ENCODE peak calls at places on chromosome 21, in ten cellular contexts. C, Y, S, Z, B, X, L, V, U and G are unnamed samples.
A peak's percentile ranks its signal among the peaks of the same experiment; 100 is the strongest.

GRCh38 chr21:43361127-43361492 is 65.8 kb downstream of the SIK1 start:
- DNase-seq in X (peak; percentile 95), Y (no peak), Z (no peak), S (no peak), V (no peak), C (peak; percentile 38), B (no peak), L (no peak), U (peak; percentile 69), G (no peak)

GRCh38 chr21:25183577-25183976 is 423.7 kb downstream of the MRPL39 start:
- DNase-seq in S (no peak), Y (no peak), U (no peak), B (no peak), Z (no peak), V (no peak), C (no peak), X (no peak), L (no peak), G (no peak)

GRCh38 chr21:14259669-14260458 is 43.9 kb downstream of the RBM11 start:
- DNase-seq in X (peak; percentile 18), B (no peak), C (peak; percentile 33), S (no peak), V (no peak), L (peak; percentile 33), U (peak; percentile 46), Z (peak; percentile 69), Y (no peak), G (no peak)

GRCh38 chr21:42012763-42013329 is 2.7 kb upstream of the ZBTB21 start:
- DNase-seq in S (no peak), L (no peak), Y (no peak), U (no peak), V (no peak), X (no peak), C (no peak), Z (no peak), B (no peak), G (no peak)

GRCh38 chr21:37915941-37916794 is at the start of gene KCNJ6:
- DNase-seq in S (peak; percentile 74), U (no peak), X (no peak), V (no peak), C (no peak), L (no peak), Y (no peak), Z (peak; percentile 94), B (peak; percentile 89), G (no peak)

GRCh38 chr21:33937931-33938339 is 22.3 kb upstream of the ATP5PO start:
- DNase-seq in Y (no peak), C (no peak), S (no peak), X (no peak), L (no peak), V (no peak), B (no peak), Z (no peak), U (no peak), G (no peak)

GRCh38 chr21:42781150-42781980 is 98.0 kb downstream of the WDR4 start:
- DNase-seq in Y (no peak), C (no peak), L (no peak), B (peak; percentile 47), U (no peak), X (no peak), V (no peak), S (no peak), Z (peak; percentile 49), G (no peak)

GRCh38 chr21:25639167-25639921 is at the start of gene JAM2:
- DNase-seq in L (no peak), X (peak; percentile 46), Z (peak; percentile 75), V (no peak), Y (no peak), U (peak; percentile 56), C (no peak), S (peak; percentile 59), B (peak; percentile 41), G (peak; percentile 55)

GRCh38 chr21:28099296-28099695 is 893.4 kb downstream of the LTN1 start:
- DNase-seq in U (no peak), X (no peak), C (no peak), Z (no peak), L (no peak), V (no peak), S (no peak), B (no peak), Y (no peak), G (no peak)

GRCh38 chr21:30994917-30995316 is 43.4 kb downstream of the KRTAP19-8 start:
- DNase-seq in C (no peak), V (no peak), X (no peak), U (no peak), Y (no peak), L (no peak), Z (no peak), S (no peak), B (no peak), G (no peak)

GRCh38 chr21:18493420-18493819 is 89.8 kb upstream of the TMPRSS15 start:
- DNase-seq in L (no peak), B (no peak), Y (no peak), U (no peak), X (no peak), S (no peak), C (no peak), Z (no peak), V (no peak), G (no peak)

GRCh38 chr21:41149199-41149598 is 18.8 kb upstream of the BACE2 start:
- DNase-seq in B (no peak), L (no peak), C (no peak), Z (no peak), V (no peak), Y (no peak), X (no peak), S (no peak), U (no peak), G (no peak)

GRCh38 chr21:36388835-36389234 is 3.6 kb downstream of the CHAF1B start:
- DNase-seq in Y (peak; percentile 30), Z (peak; percentile 65), B (no peak), V (no peak), U (no peak), C (no peak), X (no peak), S (peak; percentile 68), L (no peak), G (no peak)
- TF ChIP-seq CTCF in Y (no peak), Z (peak; percentile 30), B (no peak), V (no peak), U (no peak), C (peak; percentile 29), X (no peak), S (no peak), L (no peak), G (no peak)

GRCh38 chr21:32648165-32648564 is 36.0 kb upstream of the CFAP298 start:
- DNase-seq in C (no peak), Z (no peak), U (no peak), L (no peak), Y (no peak), V (no peak), B (no peak), S (no peak), X (no peak), G (no peak)

GRCh38 chr21:32658524-32658923 is 46.3 kb upstream of the CFAP298 start:
- DNase-seq in U (no peak), Y (no peak), X (no peak), S (no peak), Z (no peak), C (no peak), B (no peak), V (no peak), L (no peak), G (no peak)

DNA sequence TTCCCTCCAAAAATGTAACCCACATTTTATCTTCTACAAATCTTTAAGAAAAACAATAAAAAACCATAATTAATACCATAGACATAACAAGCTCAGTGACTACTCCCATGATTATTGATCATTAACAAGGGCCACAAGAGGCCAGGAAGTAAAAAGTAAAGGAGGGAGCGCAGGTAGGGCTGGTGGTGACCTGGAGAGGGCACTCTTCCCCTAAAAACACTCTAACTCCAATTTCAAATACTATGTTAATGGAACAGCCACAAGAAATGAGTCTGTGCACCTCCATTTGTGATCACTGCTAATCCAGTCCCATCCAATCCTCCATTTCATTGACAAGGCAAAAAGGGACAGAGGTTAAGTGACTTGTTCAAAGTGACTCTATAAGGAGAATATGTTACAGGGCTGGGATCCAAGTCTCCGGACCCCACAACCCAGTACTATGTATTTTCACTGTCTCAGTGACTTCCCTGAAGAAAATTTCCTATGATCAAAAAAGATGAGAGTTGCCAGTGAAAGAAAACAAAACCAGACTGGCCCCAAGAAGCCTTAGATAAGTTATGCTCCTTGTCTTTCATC is 41.2 kb upstream of the CFAP298 start:
- DNase-seq in B (peak; percentile 21), S (no peak), C (no peak), X (peak; percentile 56), Z (peak; percentile 43), V (no peak), L (no peak), Y (no peak), U (peak; percentile 37), G (no peak)
- TF ChIP-seq CTCF in B (peak; percentile 42), S (peak; percentile 42), C (peak; percentile 73), X (peak; percentile 89), Z (peak; percentile 81), V (peak; percentile 62), L (peak; percentile 67), Y (no peak), U (peak; percentile 91), G (no peak)

GRCh38 chr21:45496968-45497845 is 45.0 kb downstream of the SLC19A1 start:
- DNase-seq in V (no peak), C (no peak), S (peak; percentile 32), U (no peak), X (no peak), Z (no peak), Y (no peak), B (no peak), L (no peak), G (no peak)
- TF ChIP-seq CTCF in V (no peak), C (peak; percentile 25), S (no peak), U (no peak), X (no peak), Z (no peak), Y (no peak), B (no peak), L (no peak), G (no peak)

GRCh38 chr21:32727728-32728454 is at the start of gene SYNJ1:
- DNase-seq in Z (peak; percentile 97), B (peak; percentile 97), U (peak; percentile 93), X (peak; percentile 98), L (peak; percentile 59), V (peak; percentile 86), Y (peak; percentile 95), C (peak; percentile 93), S (peak; percentile 97), G (peak; percentile 94)

GRCh38 chr21:32727478-32727727 is 410 bp downstream of the SYNJ1 start:
- DNase-seq in C (no peak), L (no peak), Z (no peak), S (peak; percentile 51), Y (no peak), U (no peak), V (no peak), X (no peak), B (no peak), G (no peak)

GRCh38 chr21:32728455-32729237 is 833 bp upstream of the SYNJ1 start:
- DNase-seq in X (peak; percentile 22), U (no peak), Y (no peak), S (no peak), L (no peak), V (no peak), Z (no peak), C (no peak), B (no peak), G (no peak)

GRCh38 chr21:32732544-32732943 is 4.7 kb upstream of the SYNJ1 start:
- DNase-seq in L (no peak), X (no peak), U (no peak), Z (no peak), B (no peak), C (no peak), Y (no peak), V (no peak), S (no peak), G (no peak)

GRCh38 chr21:32726742-32727477 is 903 bp downstream of the SYNJ1 start:
- DNase-seq in X (peak; percentile 35), C (no peak), V (no peak), B (peak; percentile 33), U (peak; percentile 21), L (no peak), Z (peak; percentile 36), S (no peak), Y (peak; percentile 49), G (peak; percentile 32)
- TF ChIP-seq CTCF in X (no peak), C (no peak), V (no peak), B (no peak), U (no peak), L (no peak), Z (no peak), S (no peak), Y (no peak), G (no peak)